ENCODE peak calls at places on chromosomes 7 and 10, in four cellular contexts. One of them, this sample, is unnamed.

GRCh38 chr10:132151951-132152505 is 34.7 kb upstream of the DPYSL4 start:
- DNase-seq in HepG2: no peak
- DNase-seq in A549: no peak
- DNase-seq in K562: no peak
- DNase-seq in this sample: peak

GRCh38 chr10:32055478-32056135 is 618 bp downstream of the KIF5B start:
- DNase-seq in K562: peak
- DNase-seq in A549: peak
- DNase-seq in HepG2: peak
- DNase-seq in this sample: peak

GRCh38 chr10:42973411-42973810 is 103.5 kb upstream of the RET start:
- DNase-seq in A549: no peak
- DNase-seq in HepG2: no peak
- DNase-seq in K562: no peak
- DNase-seq in this sample: no peak

GRCh38 chr10:103708627-103709288 is 146.6 kb downstream of the SH3PXD2A start:
- DNase-seq in HepG2: no peak
- DNase-seq in A549: no peak
- DNase-seq in K562: no peak
- DNase-seq in this sample: no peak

GRCh38 chr10:20822825-20823224 is 74.3 kb downstream of the NEBL start:
- DNase-seq in HepG2: no peak
- DNase-seq in A549: no peak
- DNase-seq in K562: no peak
- DNase-seq in this sample: no peak

GRCh38 chr7:98194672-98195457 is 16.4 kb upstream of the BHLHA15 start:
- DNase-seq in K562: no peak
- DNase-seq in A549: no peak
- DNase-seq in HepG2: no peak
- DNase-seq in this sample: no peak

GRCh38 chr10:94146746-94147145 is 153.0 kb downstream of the PLCE1 start:
- DNase-seq in HepG2: no peak
- DNase-seq in K562: no peak
- DNase-seq in A549: no peak
- DNase-seq in this sample: no peak

GRCh38 chr10:34771106-34771505 is 44.0 kb downstream of the PARD3 start:
- DNase-seq in A549: no peak
- DNase-seq in K562: no peak
- DNase-seq in HepG2: no peak
- DNase-seq in this sample: no peak

GRCh38 chr10:127694580-127695193 is 42.3 kb upstream of the FOXI2 start:
- DNase-seq in A549: peak
- DNase-seq in HepG2: peak
- DNase-seq in K562: peak
- DNase-seq in this sample: peak

GRCh38 chr7:76071316-76072242 is 23.7 kb downstream of the MDH2 start:
- DNase-seq in K562: no peak
- DNase-seq in HepG2: no peak
- DNase-seq in A549: no peak
- DNase-seq in this sample: peak

GRCh38 chr10:27223964-27224363 is 16.6 kb downstream of the ACBD5 start:
- DNase-seq in K562: no peak
- DNase-seq in A549: peak
- DNase-seq in HepG2: peak
- DNase-seq in this sample: peak

GRCh38 chr7:128008141-128008540 is 23.1 kb downstream of the LRRC4 start:
- DNase-seq in HepG2: no peak
- DNase-seq in K562: no peak
- DNase-seq in A549: no peak
- DNase-seq in this sample: no peak

GRCh38 chr10:63438506-63439498 is 27.0 kb downstream of the JMJD1C start:
- DNase-seq in A549: no peak
- DNase-seq in HepG2: no peak
- DNase-seq in K562: no peak
- DNase-seq in this sample: no peak

GRCh38 chr7:148262721-148263229 is 327.8 kb upstream of the C7orf33 start:
- DNase-seq in HepG2: peak
- DNase-seq in K562: peak
- DNase-seq in A549: peak
- DNase-seq in this sample: peak

GRCh38 chr10:129725011-129725410 is 239.1 kb downstream of the EBF3 start:
- DNase-seq in HepG2: no peak
- DNase-seq in K562: no peak
- DNase-seq in A549: no peak
- DNase-seq in this sample: peak

GRCh38 chr10:102433619-102434046 is 1.3 kb upstream of the CUEDC2 start:
- DNase-seq in HepG2: no peak
- DNase-seq in K562: no peak
- DNase-seq in A549: no peak
- DNase-seq in this sample: no peak

GRCh38 chr10:96272256-96272985 is 1.1 kb upstream of the BLNK start:
- DNase-seq in K562: no peak
- DNase-seq in HepG2: no peak
- DNase-seq in A549: no peak
- DNase-seq in this sample: no peak

GRCh38 chr7:36286241-36286640 is 103.4 kb upstream of the ANLN start:
- DNase-seq in A549: no peak
- DNase-seq in K562: no peak
- DNase-seq in HepG2: no peak
- DNase-seq in this sample: no peak

GRCh38 chr7:102220929-102221850 is 65.5 kb upstream of the SH2B2 start:
- DNase-seq in HepG2: no peak
- DNase-seq in K562: no peak
- DNase-seq in A549: no peak
- DNase-seq in this sample: no peak

GRCh38 chr7:52061666-52062065 is 745.1 kb upstream of the COBL start:
- DNase-seq in K562: no peak
- DNase-seq in HepG2: no peak
- DNase-seq in A549: no peak
- DNase-seq in this sample: no peak

GRCh38 chr7:108497082-108497725 is 28.7 kb downstream of the PNPLA8 start:
- DNase-seq in A549: peak
- DNase-seq in HepG2: peak
- DNase-seq in K562: peak
- DNase-seq in this sample: peak

GRCh38 chr10:112333452-112333851 is 40.5 kb upstream of the ACSL5 start:
- DNase-seq in HepG2: no peak
- DNase-seq in A549: no peak
- DNase-seq in K562: no peak
- DNase-seq in this sample: no peak

GRCh38 chr10:31706921-31707571 is 221.6 kb downstream of the ARHGAP12 start:
- DNase-seq in K562: no peak
- DNase-seq in A549: no peak
- DNase-seq in HepG2: no peak
- DNase-seq in this sample: no peak

GRCh38 chr7:40704172-40704571 is 569.4 kb downstream of the SUGCT start:
- DNase-seq in K562: no peak
- DNase-seq in HepG2: peak
- DNase-seq in A549: no peak
- DNase-seq in this sample: no peak

GRCh38 chr7:40706829-40707228 is 572.0 kb downstream of the SUGCT start:
- DNase-seq in HepG2: no peak
- DNase-seq in A549: no peak
- DNase-seq in K562: no peak
- DNase-seq in this sample: no peak

GRCh38 chr7:40711706-40712105 is 576.9 kb downstream of the SUGCT start:
- DNase-seq in HepG2: no peak
- DNase-seq in K562: no peak
- DNase-seq in A549: no peak
- DNase-seq in this sample: no peak

GRCh38 chr7:40714338-40715052 is 579.7 kb downstream of the SUGCT start:
- DNase-seq in K562: no peak
- DNase-seq in A549: no peak
- DNase-seq in HepG2: no peak
- DNase-seq in this sample: no peak

DNA sequence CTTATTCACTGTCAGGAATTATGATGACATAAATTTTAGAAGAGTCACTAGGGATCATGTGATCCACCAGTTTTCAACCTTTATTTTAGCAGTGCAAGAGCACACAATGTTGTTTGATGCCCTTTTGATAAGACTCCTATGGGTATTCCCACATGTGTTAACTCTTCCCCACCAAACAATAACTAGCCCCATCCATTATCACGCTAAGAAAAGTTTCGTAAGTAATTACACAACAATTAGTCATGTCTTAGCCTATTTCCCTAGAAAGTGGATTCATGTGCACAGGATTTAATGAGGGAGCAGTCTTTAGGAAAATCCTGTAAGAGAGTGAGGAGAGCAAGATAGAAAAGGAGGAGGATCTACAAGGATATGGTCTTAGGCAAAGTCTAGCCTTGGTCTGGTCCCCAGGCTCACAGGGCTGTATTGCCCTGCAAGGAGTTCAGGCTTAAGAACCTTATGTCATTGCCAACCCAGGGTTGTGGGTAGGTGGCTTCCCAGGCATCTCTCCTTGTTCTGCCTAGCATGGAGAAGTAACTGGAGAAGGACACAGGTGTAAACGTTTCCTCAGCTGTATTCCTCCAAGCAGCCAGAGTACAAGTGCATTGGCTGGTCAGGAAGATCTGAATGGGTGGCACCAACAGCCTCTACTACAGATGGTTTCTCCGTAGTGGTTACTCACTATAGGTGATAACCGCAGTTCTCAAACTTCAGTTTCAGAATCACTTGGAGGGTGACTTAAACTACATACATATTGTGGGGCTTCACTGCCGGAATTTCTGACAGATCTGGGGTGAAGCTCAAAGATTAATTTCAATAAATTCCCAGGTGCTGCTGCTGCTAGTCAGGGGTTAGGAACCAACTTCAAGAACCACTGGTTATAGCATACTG is 574.5 kb downstream of the SUGCT start:
- DNase-seq in K562: no peak
- DNase-seq in A549: no peak
- DNase-seq in HepG2: no peak
- DNase-seq in this sample: no peak
- TF ChIP-seq ESRRA in K562: no peak
- TF ChIP-seq ESRRA in A549: no peak
- TF ChIP-seq ESRRA in HepG2: no peak
- TF ChIP-seq ESRRA in this sample: no peak

GRCh38 chr7:100693312-100694195 is 496 bp downstream of the GIGYF1 start:
- DNase-seq in A549: no peak
- DNase-seq in HepG2: no peak
- DNase-seq in K562: peak
- DNase-seq in this sample: no peak
- TF ChIP-seq HMGXB4 in A549: no peak
- TF ChIP-seq HMGXB4 in HepG2: no peak
- TF ChIP-seq HMGXB4 in K562: no peak
- TF ChIP-seq HMGXB4 in this sample: no peak

DNA sequence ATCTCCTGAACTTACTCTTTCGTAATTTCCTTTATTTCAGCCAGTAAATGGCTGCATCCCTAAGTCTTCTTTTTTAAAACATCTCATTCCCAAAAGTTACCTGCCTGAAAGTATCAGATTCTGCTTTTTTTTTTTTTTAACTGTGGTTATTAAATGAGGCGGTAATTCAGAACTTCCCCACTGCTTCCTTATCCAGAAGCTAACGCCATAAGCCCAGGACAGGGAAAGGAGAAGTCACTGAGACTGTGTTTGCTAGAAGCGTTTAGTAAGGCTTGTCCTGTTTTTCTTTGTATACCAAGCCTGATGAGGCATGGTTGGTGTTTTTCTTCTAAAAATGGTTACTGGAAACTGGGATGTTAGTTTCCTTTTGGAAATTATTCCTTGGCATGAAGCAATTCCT is 197.8 kb downstream of the CELF2 start:
- DNase-seq in HepG2: no peak
- DNase-seq in A549: no peak
- DNase-seq in K562: no peak
- DNase-seq in this sample: no peak
- TF ChIP-seq ESRRA in HepG2: no peak
- TF ChIP-seq ESRRA in A549: no peak
- TF ChIP-seq ESRRA in K562: no peak
- TF ChIP-seq ESRRA in this sample: no peak

GRCh38 chr10:44925811-44926760 is 14.9 kb downstream of the TMEM72 start:
- DNase-seq in K562: no peak
- DNase-seq in A549: no peak
- DNase-seq in HepG2: no peak
- DNase-seq in this sample: no peak
- TF ChIP-seq HMGXB4 in K562: no peak
- TF ChIP-seq HMGXB4 in A549: no peak
- TF ChIP-seq HMGXB4 in HepG2: no peak
- TF ChIP-seq HMGXB4 in this sample: no peak

DNA sequence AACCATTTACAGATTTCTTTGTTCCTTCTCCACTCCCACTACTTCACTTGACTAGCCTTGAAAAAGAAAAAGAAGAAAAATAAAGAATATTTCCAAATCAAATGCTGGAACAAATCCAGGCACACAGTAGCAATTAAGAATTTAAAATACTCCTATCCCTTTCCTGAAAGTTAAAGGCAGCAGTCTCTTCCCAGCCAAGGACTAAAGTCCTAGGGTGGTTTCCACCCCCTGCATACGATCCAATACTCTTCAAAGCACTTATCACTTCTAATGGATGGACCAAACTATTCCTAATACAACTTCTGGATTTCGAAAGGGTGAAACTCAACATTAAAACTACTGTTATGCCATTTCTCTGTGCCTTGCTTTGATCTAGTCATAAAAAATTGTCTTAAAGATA is 13.5 kb downstream of the ELMO1 start:
- DNase-seq in A549: no peak
- DNase-seq in K562: no peak
- DNase-seq in HepG2: no peak
- DNase-seq in this sample: no peak
- TF ChIP-seq ESRRA in A549: no peak
- TF ChIP-seq ESRRA in K562: no peak
- TF ChIP-seq ESRRA in HepG2: no peak
- TF ChIP-seq ESRRA in this sample: no peak

DNA sequence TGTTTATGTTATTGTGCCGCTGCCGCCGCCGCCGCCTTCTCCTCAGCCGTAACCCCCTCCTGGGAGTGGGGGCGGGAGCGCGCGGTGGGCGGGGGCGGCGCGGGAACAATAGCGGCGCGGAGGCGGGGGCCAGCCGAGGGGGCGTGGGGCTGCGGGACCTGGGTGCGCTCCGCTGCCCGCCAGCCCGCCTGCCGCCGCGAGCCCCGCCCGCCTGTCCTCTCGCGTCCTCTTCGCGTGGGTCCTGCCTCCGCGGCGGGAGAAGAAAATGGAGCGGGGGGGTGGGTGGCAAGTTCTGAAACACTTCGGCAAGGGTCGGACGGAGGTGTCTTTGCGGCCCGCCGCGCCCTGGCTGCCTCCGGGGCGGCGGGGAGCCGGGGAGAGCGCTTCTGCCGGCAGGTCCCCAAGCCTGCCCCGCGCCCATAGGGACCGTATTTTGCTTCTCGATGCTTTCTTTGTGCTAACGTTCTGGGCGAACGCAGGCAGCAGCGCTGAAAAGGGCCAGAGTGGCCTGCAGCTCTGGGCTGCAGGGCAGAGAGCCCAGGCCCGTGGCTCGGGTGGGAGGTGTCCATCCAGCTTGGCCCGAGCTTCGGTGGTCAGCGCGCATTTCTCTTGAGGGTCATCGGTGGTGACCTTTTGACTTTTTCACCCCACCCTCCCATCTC is 524 bp downstream of the MAPK8 start:
- DNase-seq in HepG2: peak
- DNase-seq in A549: peak
- DNase-seq in K562: peak
- DNase-seq in this sample: no peak
- TF ChIP-seq HMGXB4 in HepG2: no peak
- TF ChIP-seq HMGXB4 in A549: no peak
- TF ChIP-seq HMGXB4 in K562: no peak
- TF ChIP-seq HMGXB4 in this sample: no peak